ENCODE peak calls at places on chromosomes 3 and 15, in seven cellular contexts. G is H7; Q is activated CD8-positive, alpha-beta T cell treated with anti-CD3 and anti-CD28 coated beads for 36 hours; L is GM04504; M is stimulated activated CD4-positive, alpha-beta T cell treated with anti-CD3 and anti-CD28 coated beads, Interleukin-1b, Interleukin-23, amount 100 ng/mL, for 24 hours; E is mesothelial cell of epicardium; H is central memory CD8-positive, alpha-beta T cell. P is an unnamed sample.

GRCh38 chr3:134846943-134847342 is 51.9 kb downstream of the EPHB1 start:
- DNase-seq in G (no peak), Q (no peak), L (peak), M (no peak), E (no peak), H (no peak), P (no peak)

GRCh38 chr3:118912188-118912587 is 122.5 kb downstream of the IGSF11 start:
- DNase-seq in G (peak), Q (no peak), L (no peak), M (no peak), E (no peak), H (no peak), P (no peak)

GRCh38 chr15:93055211-93055763 is 33.7 kb downstream of the RGMA start:
- DNase-seq in G (no peak), Q (no peak), L (no peak), M (no peak), E (no peak), H (no peak), P (no peak)

GRCh38 chr3:109346770-109347295 is 9.5 kb upstream of the DPPA4 start:
- DNase-seq in G (no peak), Q (no peak), L (no peak), M (no peak), E (no peak), H (no peak), P (no peak)

GRCh38 chr3:195060531-195061385 is 210.2 kb downstream of the XXYLT1 start:
- DNase-seq in G (peak), Q (no peak), L (no peak), M (no peak), E (no peak), H (no peak), P (no peak)

GRCh38 chr3:18393906-18394305 is 31.2 kb downstream of the SATB1 start:
- DNase-seq in G (no peak), Q (no peak), L (no peak), M (no peak), E (no peak), H (no peak), P (no peak)

GRCh38 chr15:45795487-45796069 is 160.7 kb downstream of the SQOR start:
- DNase-seq in G (peak), Q (peak), L (peak), M (no peak), E (no peak), H (no peak), P (peak)

GRCh38 chr15:63494406-63494805 is 10.0 kb upstream of the USP3 start:
- DNase-seq in G (no peak), Q (peak), L (no peak), M (no peak), E (no peak), H (no peak), P (no peak)

P was measured in NAMALWA.